ENCODE peak calls at places on chromosome 6, in five cellular contexts. L is A549, O is Karpas-422, P is pulmonary artery endothelial cell, B is head of caudate nucleus. M is an unnamed sample.

GRCh38 chr6:4848382-4849068 is 72.3 kb downstream of the CDYL start:
- DNase-seq in L (no peak), O (peak; percentile 49), P (no peak), B (no peak), M (peak; percentile 19)

GRCh38 chr6:166206510-166207389 is 39.1 kb upstream of the TBXT start:
- DNase-seq in L (no peak), O (no peak), P (no peak), B (no peak), M (no peak)

GRCh38 chr6:91483415-91483814 is 896.5 kb upstream of the MAP3K7 start:
- DNase-seq in L (no peak), O (no peak), P (no peak), B (no peak), M (no peak)

GRCh38 chr6:40804905-40805304 is 217.7 kb upstream of the LRFN2 start:
- DNase-seq in L (no peak), O (no peak), P (no peak), B (no peak), M (no peak)

GRCh38 chr6:141307309-141307998 is 825.3 kb upstream of the GJE1 start:
- DNase-seq in L (no peak), O (no peak), P (no peak), B (no peak), M (no peak)

GRCh38 chr6:161272600-161273355 is 1.1 kb downstream of the AGPAT4 start:
- DNase-seq in L (no peak), O (no peak), P (no peak), B (no peak), M (no peak)

GRCh38 chr6:63764318-63764916 is 128.8 kb downstream of the PHF3 start:
- DNase-seq in L (no peak), O (peak; percentile 80), P (no peak), B (no peak), M (peak; percentile 69)

GRCh38 chr6:43748765-43749164 is 21.2 kb upstream of the VEGFA start:
- DNase-seq in L (no peak), O (no peak), P (no peak), B (no peak), M (no peak)

GRCh38 chr6:15264902-15265761 is 19.3 kb downstream of the JARID2 start:
- DNase-seq in L (no peak), O (no peak), P (no peak), B (peak; percentile 64), M (no peak)